ENCODE peak calls at places on chromosome 22, in six cellular contexts. One of them, this sample, is unnamed.

GRCh38 chr22:38741166-38741565 is 14.6 kb downstream of the SUN2 start:
- DNase-seq in effector memory CD4-positive, alpha-beta T cell: no peak
- DNase-seq in pancreas: no peak
- DNase-seq in activated naive CD4-positive, alpha-beta T cell treated with anti-CD3 and anti-CD28 coated beads, Interleukin-2, amount 10 ng/mL, durations not matched to agents 7 days and 5 days: no peak
- DNase-seq in cardiac fibroblast: no peak
- DNase-seq in uterus: no peak
- DNase-seq in this sample: no peak

GRCh38 chr22:19620742-19621371 is 93.4 kb upstream of the SEPTIN5 start:
- DNase-seq in activated naive CD4-positive, alpha-beta T cell treated with anti-CD3 and anti-CD28 coated beads, Interleukin-2, amount 10 ng/mL, durations not matched to agents 7 days and 5 days: no peak
- DNase-seq in uterus: peak
- DNase-seq in pancreas: no peak
- DNase-seq in effector memory CD4-positive, alpha-beta T cell: no peak
- DNase-seq in cardiac fibroblast: peak
- DNase-seq in this sample: no peak

GRCh38 chr22:17102297-17102667 is 17.5 kb downstream of the IL17RA start:
- DNase-seq in uterus: no peak
- DNase-seq in cardiac fibroblast: no peak
- DNase-seq in effector memory CD4-positive, alpha-beta T cell: no peak
- DNase-seq in activated naive CD4-positive, alpha-beta T cell treated with anti-CD3 and anti-CD28 coated beads, Interleukin-2, amount 10 ng/mL, durations not matched to agents 7 days and 5 days: peak
- DNase-seq in pancreas: no peak
- DNase-seq in this sample: no peak

GRCh38 chr22:31579835-31580242 is 82.2 kb downstream of the PISD start:
- DNase-seq in cardiac fibroblast: no peak
- DNase-seq in effector memory CD4-positive, alpha-beta T cell: no peak
- DNase-seq in pancreas: no peak
- DNase-seq in uterus: no peak
- DNase-seq in activated naive CD4-positive, alpha-beta T cell treated with anti-CD3 and anti-CD28 coated beads, Interleukin-2, amount 10 ng/mL, durations not matched to agents 7 days and 5 days: no peak
- DNase-seq in this sample: no peak

GRCh38 chr22:38435010-38435409 is 20.0 kb downstream of the KCNJ4 start:
- DNase-seq in activated naive CD4-positive, alpha-beta T cell treated with anti-CD3 and anti-CD28 coated beads, Interleukin-2, amount 10 ng/mL, durations not matched to agents 7 days and 5 days: no peak
- DNase-seq in effector memory CD4-positive, alpha-beta T cell: no peak
- DNase-seq in pancreas: no peak
- DNase-seq in cardiac fibroblast: no peak
- DNase-seq in uterus: no peak
- DNase-seq in this sample: no peak

GRCh38 chr22:21829523-21829922 is 37.9 kb downstream of the MAPK1 start:
- DNase-seq in effector memory CD4-positive, alpha-beta T cell: no peak
- DNase-seq in uterus: no peak
- DNase-seq in activated naive CD4-positive, alpha-beta T cell treated with anti-CD3 and anti-CD28 coated beads, Interleukin-2, amount 10 ng/mL, durations not matched to agents 7 days and 5 days: no peak
- DNase-seq in cardiac fibroblast: no peak
- DNase-seq in pancreas: no peak
- DNase-seq in this sample: no peak

GRCh38 chr22:11626422-11626773 is 3901.6 kb upstream of the OR11H1 start:
- DNase-seq in cardiac fibroblast: no peak
- DNase-seq in pancreas: no peak
- DNase-seq in effector memory CD4-positive, alpha-beta T cell: no peak
- DNase-seq in uterus: no peak
- DNase-seq in activated naive CD4-positive, alpha-beta T cell treated with anti-CD3 and anti-CD28 coated beads, Interleukin-2, amount 10 ng/mL, durations not matched to agents 7 days and 5 days: no peak
- DNase-seq in this sample: no peak

GRCh38 chr22:36467042-36467810 is 14.2 kb downstream of the TXN2 start:
- DNase-seq in pancreas: no peak
- DNase-seq in activated naive CD4-positive, alpha-beta T cell treated with anti-CD3 and anti-CD28 coated beads, Interleukin-2, amount 10 ng/mL, durations not matched to agents 7 days and 5 days: no peak
- DNase-seq in effector memory CD4-positive, alpha-beta T cell: no peak
- DNase-seq in uterus: no peak
- DNase-seq in cardiac fibroblast: peak
- DNase-seq in this sample: peak

GRCh38 chr22:29269230-29269604 is 1.1 kb downstream of the EWSR1 start:
- DNase-seq in effector memory CD4-positive, alpha-beta T cell: no peak
- DNase-seq in cardiac fibroblast: no peak
- DNase-seq in uterus: no peak
- DNase-seq in activated naive CD4-positive, alpha-beta T cell treated with anti-CD3 and anti-CD28 coated beads, Interleukin-2, amount 10 ng/mL, durations not matched to agents 7 days and 5 days: no peak
- DNase-seq in pancreas: no peak
- DNase-seq in this sample: no peak

GRCh38 chr22:45784357-45785277 is 113.0 kb downstream of the ATXN10 start:
- DNase-seq in uterus: no peak
- DNase-seq in cardiac fibroblast: no peak
- DNase-seq in effector memory CD4-positive, alpha-beta T cell: no peak
- DNase-seq in activated naive CD4-positive, alpha-beta T cell treated with anti-CD3 and anti-CD28 coated beads, Interleukin-2, amount 10 ng/mL, durations not matched to agents 7 days and 5 days: no peak
- DNase-seq in pancreas: no peak
- DNase-seq in this sample: no peak

GRCh38 chr22:38973289-38974169 is 8.6 kb upstream of the APOBEC3B start:
- DNase-seq in uterus: no peak
- DNase-seq in effector memory CD4-positive, alpha-beta T cell: peak
- DNase-seq in cardiac fibroblast: peak
- DNase-seq in activated naive CD4-positive, alpha-beta T cell treated with anti-CD3 and anti-CD28 coated beads, Interleukin-2, amount 10 ng/mL, durations not matched to agents 7 days and 5 days: peak
- DNase-seq in pancreas: no peak
- DNase-seq in this sample: no peak

GRCh38 chr22:40183029-40183581 is 5.4 kb downstream of the TNRC6B start:
- DNase-seq in effector memory CD4-positive, alpha-beta T cell: no peak
- DNase-seq in activated naive CD4-positive, alpha-beta T cell treated with anti-CD3 and anti-CD28 coated beads, Interleukin-2, amount 10 ng/mL, durations not matched to agents 7 days and 5 days: peak
- DNase-seq in pancreas: no peak
- DNase-seq in uterus: no peak
- DNase-seq in cardiac fibroblast: peak
- DNase-seq in this sample: peak

GRCh38 chr22:44975444-44976262 is 34.2 kb downstream of the PHF21B start:
- DNase-seq in activated naive CD4-positive, alpha-beta T cell treated with anti-CD3 and anti-CD28 coated beads, Interleukin-2, amount 10 ng/mL, durations not matched to agents 7 days and 5 days: peak
- DNase-seq in cardiac fibroblast: peak
- DNase-seq in uterus: peak
- DNase-seq in pancreas: peak
- DNase-seq in effector memory CD4-positive, alpha-beta T cell: peak
- DNase-seq in this sample: peak

GRCh38 chr22:39723899-39724351 is 153.4 kb downstream of the CACNA1I start:
- DNase-seq in uterus: no peak
- DNase-seq in activated naive CD4-positive, alpha-beta T cell treated with anti-CD3 and anti-CD28 coated beads, Interleukin-2, amount 10 ng/mL, durations not matched to agents 7 days and 5 days: no peak
- DNase-seq in effector memory CD4-positive, alpha-beta T cell: no peak
- DNase-seq in cardiac fibroblast: peak
- DNase-seq in pancreas: no peak
- DNase-seq in this sample: peak

GRCh38 chr22:48884292-48884691 is 943.4 kb downstream of the BRD1 start:
- DNase-seq in effector memory CD4-positive, alpha-beta T cell: no peak
- DNase-seq in uterus: no peak
- DNase-seq in pancreas: peak
- DNase-seq in cardiac fibroblast: no peak
- DNase-seq in activated naive CD4-positive, alpha-beta T cell treated with anti-CD3 and anti-CD28 coated beads, Interleukin-2, amount 10 ng/mL, durations not matched to agents 7 days and 5 days: peak
- DNase-seq in this sample: no peak

GRCh38 chr22:46057762-46058420 is 80.9 kb upstream of the WNT7B start:
- DNase-seq in effector memory CD4-positive, alpha-beta T cell: no peak
- DNase-seq in activated naive CD4-positive, alpha-beta T cell treated with anti-CD3 and anti-CD28 coated beads, Interleukin-2, amount 10 ng/mL, durations not matched to agents 7 days and 5 days: peak
- DNase-seq in cardiac fibroblast: peak
- DNase-seq in uterus: peak
- DNase-seq in pancreas: peak
- DNase-seq in this sample: no peak

GRCh38 chr22:41898645-41899044 is 16.2 kb downstream of the SHISA8 start:
- DNase-seq in effector memory CD4-positive, alpha-beta T cell: no peak
- DNase-seq in pancreas: no peak
- DNase-seq in uterus: no peak
- DNase-seq in activated naive CD4-positive, alpha-beta T cell treated with anti-CD3 and anti-CD28 coated beads, Interleukin-2, amount 10 ng/mL, durations not matched to agents 7 days and 5 days: no peak
- DNase-seq in cardiac fibroblast: no peak
- DNase-seq in this sample: no peak

GRCh38 chr22:30609260-30610185 is 2.5 kb downstream of the TCN2 start:
- DNase-seq in effector memory CD4-positive, alpha-beta T cell: no peak
- DNase-seq in pancreas: peak
- DNase-seq in activated naive CD4-positive, alpha-beta T cell treated with anti-CD3 and anti-CD28 coated beads, Interleukin-2, amount 10 ng/mL, durations not matched to agents 7 days and 5 days: peak
- DNase-seq in uterus: peak
- DNase-seq in cardiac fibroblast: peak
- DNase-seq in this sample: peak

This sample was measured in NCI-H226.